ENCODE peak calls at places on chromosome 13, in seven cellular contexts. One of them, this sample, is unnamed.

GRCh38 chr13:59413121-59413520 is 750.6 kb downstream of the DIAPH3 start:
- DNase-seq in NCI-H2081: no peak
- DNase-seq in pulmonary artery endothelial cell: no peak
- DNase-seq in cardiac fibroblast: no peak
- DNase-seq in AG04450: no peak
- DNase-seq in omental fat pad: no peak
- DNase-seq in HFF-Myc: no peak
- DNase-seq in this sample: no peak

GRCh38 chr13:50760751-50761150 is 82.7 kb downstream of the DLEU7 start:
- DNase-seq in HFF-Myc: no peak
- DNase-seq in pulmonary artery endothelial cell: no peak
- DNase-seq in NCI-H2081: no peak
- DNase-seq in cardiac fibroblast: no peak
- DNase-seq in AG04450: no peak
- DNase-seq in omental fat pad: no peak
- DNase-seq in this sample: no peak

GRCh38 chr13:113562085-113562749 is 22.3 kb upstream of the TFDP1 start:
- DNase-seq in cardiac fibroblast: peak; percentile 82
- DNase-seq in pulmonary artery endothelial cell: no peak
- DNase-seq in omental fat pad: no peak
- DNase-seq in AG04450: peak; percentile 48
- DNase-seq in NCI-H2081: peak; percentile 68
- DNase-seq in HFF-Myc: peak; percentile 43
- DNase-seq in this sample: peak; percentile 38

GRCh38 chr13:44218501-44219240 is 155.0 kb upstream of the SERP2 start:
- DNase-seq in cardiac fibroblast: peak; percentile 70
- DNase-seq in HFF-Myc: no peak
- DNase-seq in pulmonary artery endothelial cell: no peak
- DNase-seq in NCI-H2081: no peak
- DNase-seq in AG04450: no peak
- DNase-seq in omental fat pad: no peak
- DNase-seq in this sample: no peak

GRCh38 chr13:59601993-59602392 is 561.7 kb downstream of the DIAPH3 start:
- DNase-seq in cardiac fibroblast: no peak
- DNase-seq in pulmonary artery endothelial cell: no peak
- DNase-seq in HFF-Myc: no peak
- DNase-seq in AG04450: no peak
- DNase-seq in omental fat pad: no peak
- DNase-seq in NCI-H2081: no peak
- DNase-seq in this sample: no peak

GRCh38 chr13:100722517-100722916 is 47.9 kb upstream of the TMTC4 start:
- DNase-seq in NCI-H2081: no peak
- DNase-seq in AG04450: no peak
- DNase-seq in pulmonary artery endothelial cell: no peak
- DNase-seq in cardiac fibroblast: no peak
- DNase-seq in omental fat pad: no peak
- DNase-seq in HFF-Myc: no peak
- DNase-seq in this sample: no peak

GRCh38 chr13:113782472-113782871 is 23.4 kb downstream of the TMEM255B start:
- DNase-seq in pulmonary artery endothelial cell: no peak
- DNase-seq in NCI-H2081: no peak
- DNase-seq in HFF-Myc: no peak
- DNase-seq in omental fat pad: no peak
- DNase-seq in AG04450: no peak
- DNase-seq in cardiac fibroblast: no peak
- DNase-seq in this sample: no peak

GRCh38 chr13:23159205-23159586 is 21.6 kb upstream of the SGCG start:
- DNase-seq in HFF-Myc: no peak
- DNase-seq in cardiac fibroblast: peak; percentile 16
- DNase-seq in NCI-H2081: no peak
- DNase-seq in pulmonary artery endothelial cell: no peak
- DNase-seq in AG04450: no peak
- DNase-seq in omental fat pad: no peak
- DNase-seq in this sample: no peak

GRCh38 chr13:33016414-33017409 is at the start of gene KL:
- DNase-seq in omental fat pad: no peak
- DNase-seq in pulmonary artery endothelial cell: no peak
- DNase-seq in NCI-H2081: no peak
- DNase-seq in HFF-Myc: no peak
- DNase-seq in cardiac fibroblast: no peak
- DNase-seq in AG04450: no peak
- DNase-seq in this sample: peak; percentile 1

GRCh38 chr13:114226699-114227323 is 7.9 kb upstream of the CDC16 start:
- DNase-seq in AG04450: peak; percentile 61
- DNase-seq in omental fat pad: peak; percentile 94
- DNase-seq in cardiac fibroblast: peak; percentile 84
- DNase-seq in pulmonary artery endothelial cell: peak; percentile 32
- DNase-seq in NCI-H2081: peak; percentile 74
- DNase-seq in HFF-Myc: peak; percentile 63
- DNase-seq in this sample: peak; percentile 89

This sample was measured in CD4-positive, alpha-beta T cell.